ENCODE peak calls at places on chromosomes 6 and 20, in five cellular contexts. One of them, this sample, is unnamed.

GRCh38 chr20:32070282-32070681 is 18.2 kb downstream of the HCK start:
- DNase-seq in cardiac muscle cell: no peak
- DNase-seq in choroid plexus epithelial cell: no peak
- DNase-seq in activated T-helper 1 cell treated with Interleukin-2 at 50 U/mL for 16 hours: no peak
- DNase-seq in cerebellum: no peak
- DNase-seq in this sample: no peak

GRCh38 chr6:54981647-54982046 is 135.1 kb downstream of the FAM83B start:
- DNase-seq in cardiac muscle cell: no peak
- DNase-seq in choroid plexus epithelial cell: peak; percentile 16
- DNase-seq in activated T-helper 1 cell treated with Interleukin-2 at 50 U/mL for 16 hours: no peak
- DNase-seq in cerebellum: no peak
- DNase-seq in this sample: no peak

GRCh38 chr6:17291778-17292177 is 10.6 kb downstream of the RBM24 start:
- DNase-seq in cardiac muscle cell: no peak
- DNase-seq in choroid plexus epithelial cell: no peak
- DNase-seq in activated T-helper 1 cell treated with Interleukin-2 at 50 U/mL for 16 hours: no peak
- DNase-seq in cerebellum: no peak
- DNase-seq in this sample: no peak

GRCh38 chr6:30942338-30943060 is 1.7 kb downstream of the MUCL3 start:
- DNase-seq in cardiac muscle cell: peak; percentile 90
- DNase-seq in choroid plexus epithelial cell: peak; percentile 92
- DNase-seq in activated T-helper 1 cell treated with Interleukin-2 at 50 U/mL for 16 hours: no peak
- DNase-seq in cerebellum: no peak
- DNase-seq in this sample: peak; percentile 96

GRCh38 chr6:137722749-137723272 is 144.2 kb upstream of the TNFAIP3 start:
- DNase-seq in cardiac muscle cell: no peak
- DNase-seq in choroid plexus epithelial cell: peak; percentile 27
- DNase-seq in activated T-helper 1 cell treated with Interleukin-2 at 50 U/mL for 16 hours: no peak
- DNase-seq in cerebellum: no peak
- DNase-seq in this sample: no peak

GRCh38 chr6:103675807-103676406 is 1183.8 kb downstream of the HACE1 start:
- DNase-seq in cardiac muscle cell: no peak
- DNase-seq in choroid plexus epithelial cell: peak; percentile 20
- DNase-seq in activated T-helper 1 cell treated with Interleukin-2 at 50 U/mL for 16 hours: no peak
- DNase-seq in cerebellum: no peak
- DNase-seq in this sample: no peak

GRCh38 chr6:75416443-75416842 is 77.2 kb downstream of the FILIP1 start:
- DNase-seq in cardiac muscle cell: no peak
- DNase-seq in choroid plexus epithelial cell: no peak
- DNase-seq in activated T-helper 1 cell treated with Interleukin-2 at 50 U/mL for 16 hours: no peak
- DNase-seq in cerebellum: no peak
- DNase-seq in this sample: no peak

GRCh38 chr20:25453035-25453810 is 45.8 kb downstream of the GINS1 start:
- DNase-seq in cardiac muscle cell: peak; percentile 41
- DNase-seq in choroid plexus epithelial cell: peak; percentile 26
- DNase-seq in activated T-helper 1 cell treated with Interleukin-2 at 50 U/mL for 16 hours: no peak
- DNase-seq in cerebellum: peak; percentile 33
- DNase-seq in this sample: no peak

GRCh38 chr6:22877946-22878705 is 308.8 kb downstream of the HDGFL1 start:
- DNase-seq in cardiac muscle cell: no peak
- DNase-seq in choroid plexus epithelial cell: peak; percentile 88
- DNase-seq in activated T-helper 1 cell treated with Interleukin-2 at 50 U/mL for 16 hours: no peak
- DNase-seq in cerebellum: no peak
- DNase-seq in this sample: peak; percentile 56

GRCh38 chr6:124066995-124067552 is 263.4 kb downstream of the NKAIN2 start:
- DNase-seq in cardiac muscle cell: no peak
- DNase-seq in choroid plexus epithelial cell: no peak
- DNase-seq in activated T-helper 1 cell treated with Interleukin-2 at 50 U/mL for 16 hours: no peak
- DNase-seq in cerebellum: peak; percentile 59
- DNase-seq in this sample: no peak

GRCh38 chr6:3393796-3394195 is 63.1 kb downstream of the SLC22A23 start:
- DNase-seq in cardiac muscle cell: no peak
- DNase-seq in choroid plexus epithelial cell: peak; percentile 90
- DNase-seq in activated T-helper 1 cell treated with Interleukin-2 at 50 U/mL for 16 hours: no peak
- DNase-seq in cerebellum: no peak
- DNase-seq in this sample: no peak

GRCh38 chr20:23114018-23114417 is 27.9 kb upstream of the CD93 start:
- DNase-seq in cardiac muscle cell: no peak
- DNase-seq in choroid plexus epithelial cell: peak; percentile 33
- DNase-seq in activated T-helper 1 cell treated with Interleukin-2 at 50 U/mL for 16 hours: no peak
- DNase-seq in cerebellum: no peak
- DNase-seq in this sample: no peak

GRCh38 chr20:60361761-60362410 is 403.7 kb downstream of the CDH26 start:
- DNase-seq in cardiac muscle cell: no peak
- DNase-seq in choroid plexus epithelial cell: no peak
- DNase-seq in activated T-helper 1 cell treated with Interleukin-2 at 50 U/mL for 16 hours: no peak
- DNase-seq in cerebellum: no peak
- DNase-seq in this sample: no peak

GRCh38 chr6:85670573-85670972 is 27.9 kb upstream of the SYNCRIP start:
- DNase-seq in cardiac muscle cell: no peak
- DNase-seq in choroid plexus epithelial cell: peak; percentile 74
- DNase-seq in activated T-helper 1 cell treated with Interleukin-2 at 50 U/mL for 16 hours: no peak
- DNase-seq in cerebellum: no peak
- DNase-seq in this sample: no peak

GRCh38 chr20:63692436-63693078 is 3.9 kb upstream of the TNFRSF6B start:
- DNase-seq in cardiac muscle cell: no peak
- DNase-seq in choroid plexus epithelial cell: no peak
- DNase-seq in activated T-helper 1 cell treated with Interleukin-2 at 50 U/mL for 16 hours: no peak
- DNase-seq in cerebellum: no peak
- DNase-seq in this sample: no peak

GRCh38 chr6:167148997-167149396 is 8.8 kb downstream of the GPR31 start:
- DNase-seq in cardiac muscle cell: no peak
- DNase-seq in choroid plexus epithelial cell: no peak
- DNase-seq in activated T-helper 1 cell treated with Interleukin-2 at 50 U/mL for 16 hours: no peak
- DNase-seq in cerebellum: no peak
- DNase-seq in this sample: no peak

GRCh38 chr6:12992770-12993169 is 276.2 kb downstream of the PHACTR1 start:
- DNase-seq in cardiac muscle cell: no peak
- DNase-seq in choroid plexus epithelial cell: no peak
- DNase-seq in activated T-helper 1 cell treated with Interleukin-2 at 50 U/mL for 16 hours: no peak
- DNase-seq in cerebellum: no peak
- DNase-seq in this sample: no peak

GRCh38 chr6:128511518-128511917 is 8.9 kb downstream of the PTPRK start:
- DNase-seq in cardiac muscle cell: no peak
- DNase-seq in choroid plexus epithelial cell: peak; percentile 45
- DNase-seq in activated T-helper 1 cell treated with Interleukin-2 at 50 U/mL for 16 hours: no peak
- DNase-seq in cerebellum: no peak
- DNase-seq in this sample: no peak

GRCh38 chr6:152295920-152296319 is 341.2 kb downstream of the SYNE1 start:
- DNase-seq in cardiac muscle cell: no peak
- DNase-seq in choroid plexus epithelial cell: no peak
- DNase-seq in activated T-helper 1 cell treated with Interleukin-2 at 50 U/mL for 16 hours: no peak
- DNase-seq in cerebellum: no peak
- DNase-seq in this sample: no peak

GRCh38 chr6:141110486-141110885 is 1022.2 kb upstream of the GJE1 start:
- DNase-seq in cardiac muscle cell: no peak
- DNase-seq in choroid plexus epithelial cell: peak; percentile 44
- DNase-seq in activated T-helper 1 cell treated with Interleukin-2 at 50 U/mL for 16 hours: no peak
- DNase-seq in cerebellum: no peak
- DNase-seq in this sample: no peak

GRCh38 chr20:43220612-43221011 is 30.9 kb upstream of the PTPRT start:
- DNase-seq in cardiac muscle cell: no peak
- DNase-seq in choroid plexus epithelial cell: peak; percentile 2
- DNase-seq in activated T-helper 1 cell treated with Interleukin-2 at 50 U/mL for 16 hours: no peak
- DNase-seq in cerebellum: no peak
- DNase-seq in this sample: no peak

GRCh38 chr6:45445749-45446454 is 68.2 kb upstream of the SUPT3H start:
- DNase-seq in cardiac muscle cell: peak; percentile 50
- DNase-seq in choroid plexus epithelial cell: peak; percentile 100
- DNase-seq in activated T-helper 1 cell treated with Interleukin-2 at 50 U/mL for 16 hours: no peak
- DNase-seq in cerebellum: no peak
- DNase-seq in this sample: peak; percentile 94

GRCh38 chr6:149414009-149414408 is 13.9 kb downstream of the SUMO4 start:
- DNase-seq in cardiac muscle cell: no peak
- DNase-seq in choroid plexus epithelial cell: no peak
- DNase-seq in activated T-helper 1 cell treated with Interleukin-2 at 50 U/mL for 16 hours: no peak
- DNase-seq in cerebellum: no peak
- DNase-seq in this sample: peak; percentile 14